ENCODE peak calls at places on chromosomes 1 and 21, in four cellular contexts. One of them, this sample, is unnamed.

GRCh38 chr21:18832950-18833349 is 429.4 kb upstream of the TMPRSS15 start:
- DNase-seq in CD4-positive, alpha-beta T cell: no peak
- DNase-seq in HCT116: no peak
- DNase-seq in neural crest cell: no peak
- DNase-seq in this sample: no peak

GRCh38 chr1:95169544-95169943 is 52.4 kb downstream of the TLCD4 start:
- DNase-seq in HCT116: peak
- DNase-seq in neural crest cell: no peak
- DNase-seq in CD4-positive, alpha-beta T cell: no peak
- DNase-seq in this sample: no peak

GRCh38 chr1:172394811-172395210 is 25.7 kb upstream of the C1orf105 start:
- DNase-seq in HCT116: no peak
- DNase-seq in CD4-positive, alpha-beta T cell: no peak
- DNase-seq in neural crest cell: no peak
- DNase-seq in this sample: no peak

GRCh38 chr1:25566730-25567341 is 23.4 kb downstream of the LDLRAP1 start:
- DNase-seq in HCT116: no peak
- DNase-seq in neural crest cell: peak
- DNase-seq in CD4-positive, alpha-beta T cell: no peak
- DNase-seq in this sample: peak

GRCh38 chr1:230464618-230465017 is 38.5 kb upstream of the PGBD5 start:
- DNase-seq in HCT116: no peak
- DNase-seq in neural crest cell: no peak
- DNase-seq in CD4-positive, alpha-beta T cell: no peak
- DNase-seq in this sample: no peak

GRCh38 chr1:26582836-26583460 is 53.4 kb downstream of the RPS6KA1 start:
- DNase-seq in neural crest cell: no peak
- DNase-seq in CD4-positive, alpha-beta T cell: no peak
- DNase-seq in HCT116: no peak
- DNase-seq in this sample: no peak

GRCh38 chr1:25743164-25744139 is 56.5 kb upstream of the SELENON start:
- DNase-seq in CD4-positive, alpha-beta T cell: no peak
- DNase-seq in neural crest cell: no peak
- DNase-seq in HCT116: no peak
- DNase-seq in this sample: peak

GRCh38 chr1:226626577-226626956 is 78.0 kb downstream of the STUM start:
- DNase-seq in CD4-positive, alpha-beta T cell: peak
- DNase-seq in neural crest cell: peak
- DNase-seq in HCT116: peak
- DNase-seq in this sample: peak

GRCh38 chr21:33650929-33651505 is 8.7 kb downstream of the ITSN1 start:
- DNase-seq in CD4-positive, alpha-beta T cell: no peak
- DNase-seq in neural crest cell: no peak
- DNase-seq in HCT116: no peak
- DNase-seq in this sample: no peak

GRCh38 chr1:86731416-86731815 is 27.0 kb downstream of the SH3GLB1 start:
- DNase-seq in CD4-positive, alpha-beta T cell: no peak
- DNase-seq in HCT116: no peak
- DNase-seq in neural crest cell: no peak
- DNase-seq in this sample: no peak

GRCh38 chr1:2212542-2213491 is 15.3 kb upstream of the SKI start:
- DNase-seq in CD4-positive, alpha-beta T cell: no peak
- DNase-seq in HCT116: peak
- DNase-seq in neural crest cell: peak
- DNase-seq in this sample: peak

GRCh38 chr1:154796303-154796892 is 73.7 kb downstream of the KCNN3 start:
- DNase-seq in neural crest cell: no peak
- DNase-seq in HCT116: no peak
- DNase-seq in CD4-positive, alpha-beta T cell: no peak
- DNase-seq in this sample: no peak

GRCh38 chr1:108871050-108871724 is 5.6 kb upstream of the GPSM2 start:
- DNase-seq in neural crest cell: no peak
- DNase-seq in CD4-positive, alpha-beta T cell: no peak
- DNase-seq in HCT116: no peak
- DNase-seq in this sample: no peak

GRCh38 chr1:40818264-40818961 is 34.8 kb downstream of the KCNQ4 start:
- DNase-seq in HCT116: no peak
- DNase-seq in CD4-positive, alpha-beta T cell: peak
- DNase-seq in neural crest cell: peak
- DNase-seq in this sample: peak

GRCh38 chr1:236502972-236503639 is 20.7 kb upstream of the LGALS8 start:
- DNase-seq in CD4-positive, alpha-beta T cell: no peak
- DNase-seq in HCT116: peak
- DNase-seq in neural crest cell: peak
- DNase-seq in this sample: peak

GRCh38 chr1:93016171-93016570 is 54.9 kb upstream of the DIPK1A start:
- DNase-seq in CD4-positive, alpha-beta T cell: no peak
- DNase-seq in neural crest cell: no peak
- DNase-seq in HCT116: no peak
- DNase-seq in this sample: no peak

GRCh38 chr1:33348676-33349080 is 27.8 kb upstream of the A3GALT2 start:
- DNase-seq in neural crest cell: no peak
- DNase-seq in CD4-positive, alpha-beta T cell: no peak
- DNase-seq in HCT116: no peak
- DNase-seq in this sample: no peak

GRCh38 chr1:206873603-206874188 is 8.3 kb downstream of the IL20 start:
- DNase-seq in neural crest cell: no peak
- DNase-seq in CD4-positive, alpha-beta T cell: no peak
- DNase-seq in HCT116: no peak
- DNase-seq in this sample: no peak

GRCh38 chr1:26055041-26055440 is 9.1 kb upstream of the SLC30A2 start:
- DNase-seq in CD4-positive, alpha-beta T cell: no peak
- DNase-seq in HCT116: no peak
- DNase-seq in neural crest cell: no peak
- DNase-seq in this sample: no peak

GRCh38 chr1:95068956-95069710 is 3.6 kb downstream of the ALG14 start:
- DNase-seq in CD4-positive, alpha-beta T cell: no peak
- DNase-seq in neural crest cell: no peak
- DNase-seq in HCT116: no peak
- DNase-seq in this sample: no peak

GRCh38 chr1:151612506-151613274 is 840 bp downstream of the SNX27 start:
- DNase-seq in CD4-positive, alpha-beta T cell: no peak
- DNase-seq in neural crest cell: peak
- DNase-seq in HCT116: no peak
- DNase-seq in this sample: peak

GRCh38 chr1:198157241-198157846 is 546 bp downstream of the NEK7 start:
- DNase-seq in HCT116: peak
- DNase-seq in neural crest cell: peak
- DNase-seq in CD4-positive, alpha-beta T cell: peak
- DNase-seq in this sample: peak

GRCh38 chr1:198156745-198157240 is at the start of gene NEK7:
- DNase-seq in neural crest cell: peak
- DNase-seq in HCT116: peak
- DNase-seq in CD4-positive, alpha-beta T cell: peak
- DNase-seq in this sample: peak

GRCh38 chr1:198155253-198155652 is 1.5 kb upstream of the NEK7 start:
- DNase-seq in CD4-positive, alpha-beta T cell: no peak
- DNase-seq in neural crest cell: no peak
- DNase-seq in HCT116: peak
- DNase-seq in this sample: no peak

GRCh38 chr1:198157847-198158765 is 1.3 kb downstream of the NEK7 start:
- DNase-seq in neural crest cell: no peak
- DNase-seq in HCT116: no peak
- DNase-seq in CD4-positive, alpha-beta T cell: no peak
- DNase-seq in this sample: peak

DNA sequence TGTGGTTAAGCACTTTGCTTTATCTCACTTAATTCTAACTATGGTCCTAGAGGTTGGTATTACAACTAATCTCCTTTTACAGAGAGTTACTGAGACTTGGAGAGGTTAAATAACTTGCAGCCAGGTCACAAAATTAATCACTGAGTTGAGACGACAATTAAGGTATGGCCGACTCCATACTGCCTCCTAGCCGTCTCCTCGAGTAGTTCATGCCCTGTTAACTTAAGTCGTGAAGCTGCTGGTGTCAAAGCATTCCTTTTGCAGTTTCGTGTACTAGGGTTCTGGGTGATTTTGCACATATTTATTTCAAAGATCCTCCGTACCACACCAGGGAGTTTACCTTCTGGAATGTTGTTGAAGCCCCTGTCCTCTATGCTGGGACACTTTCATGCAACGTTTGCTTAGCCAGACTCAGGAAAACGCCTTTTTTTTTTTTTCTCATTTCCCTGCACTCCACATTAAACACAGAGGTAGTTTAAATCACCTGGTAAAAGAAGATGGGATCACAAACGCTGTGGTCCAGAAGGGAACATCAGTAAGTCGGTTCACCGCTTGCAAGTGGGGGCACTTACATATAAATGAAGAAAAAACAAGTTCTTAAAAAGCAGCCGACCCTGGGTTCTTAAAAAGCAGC is 570 bp upstream of the NEK7 start:
- DNase-seq in neural crest cell: peak
- DNase-seq in HCT116: peak
- DNase-seq in CD4-positive, alpha-beta T cell: peak
- DNase-seq in this sample: peak
- TF ChIP-seq CTCF in neural crest cell: peak
- TF ChIP-seq CTCF in HCT116: peak
- TF ChIP-seq CTCF in CD4-positive, alpha-beta T cell: peak
- TF ChIP-seq CTCF in this sample: peak

GRCh38 chr1:39173995-39174380 is 30.5 kb upstream of the MACF1 start:
- DNase-seq in HCT116: no peak
- DNase-seq in neural crest cell: no peak
- DNase-seq in CD4-positive, alpha-beta T cell: no peak
- DNase-seq in this sample: no peak

GRCh38 chr1:39177641-39178040 is 26.9 kb upstream of the MACF1 start:
- DNase-seq in CD4-positive, alpha-beta T cell: no peak
- DNase-seq in HCT116: no peak
- DNase-seq in neural crest cell: no peak
- DNase-seq in this sample: no peak

GRCh38 chr1:39170731-39171375 is 33.6 kb upstream of the MACF1 start:
- DNase-seq in CD4-positive, alpha-beta T cell: no peak
- DNase-seq in neural crest cell: no peak
- DNase-seq in HCT116: no peak
- DNase-seq in this sample: no peak

GRCh38 chr1:39174400-39175081 is 30.0 kb upstream of the MACF1 start:
- DNase-seq in neural crest cell: no peak
- DNase-seq in CD4-positive, alpha-beta T cell: no peak
- DNase-seq in HCT116: no peak
- DNase-seq in this sample: no peak

DNA sequence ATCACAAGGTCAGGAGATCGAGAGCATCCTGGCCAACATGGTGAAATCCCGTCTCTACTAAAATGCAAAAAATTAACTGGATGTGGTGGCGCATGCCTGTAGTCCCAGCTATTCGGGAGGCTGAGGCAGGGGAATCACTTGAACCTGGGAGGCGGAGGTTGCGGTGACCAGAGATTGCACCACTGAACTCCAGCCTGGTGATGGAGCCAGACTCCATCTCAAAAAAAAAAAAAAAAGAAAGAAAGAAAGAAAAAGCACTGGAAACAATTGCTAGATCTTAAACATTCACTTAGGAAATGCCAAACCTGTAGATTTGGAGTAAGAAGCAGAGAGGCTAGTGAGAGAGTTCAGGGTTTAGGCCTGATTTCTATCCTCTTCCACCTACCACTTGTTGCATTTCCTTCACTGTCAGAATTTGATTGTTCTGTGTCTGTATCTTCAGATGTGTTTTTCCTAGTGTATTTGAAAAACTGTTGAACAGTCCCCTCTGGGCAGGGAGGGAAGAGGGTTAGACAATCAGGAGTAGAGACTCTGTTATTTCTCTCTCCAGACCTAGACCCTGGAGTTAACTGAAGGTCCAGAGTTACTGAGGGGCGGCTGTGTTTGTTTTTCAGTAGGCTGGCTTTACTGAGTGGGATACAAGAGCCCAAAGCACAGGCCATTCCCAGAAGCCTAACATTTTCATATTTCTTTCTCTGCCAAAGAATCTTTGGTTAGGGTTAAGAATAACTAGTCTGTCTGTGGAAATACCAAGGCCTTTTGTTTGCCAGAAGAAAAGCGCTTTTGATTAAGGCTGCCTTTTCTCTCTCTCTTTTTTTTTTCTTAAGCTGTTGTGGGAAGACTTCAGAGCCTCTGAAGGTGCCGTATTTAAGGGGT is 31.1 kb upstream of the MACF1 start:
- DNase-seq in neural crest cell: no peak
- DNase-seq in HCT116: no peak
- DNase-seq in CD4-positive, alpha-beta T cell: no peak
- DNase-seq in this sample: no peak
- TF ChIP-seq CTCF in neural crest cell: peak
- TF ChIP-seq CTCF in HCT116: peak
- TF ChIP-seq CTCF in CD4-positive, alpha-beta T cell: no peak
- TF ChIP-seq CTCF in this sample: no peak

DNA sequence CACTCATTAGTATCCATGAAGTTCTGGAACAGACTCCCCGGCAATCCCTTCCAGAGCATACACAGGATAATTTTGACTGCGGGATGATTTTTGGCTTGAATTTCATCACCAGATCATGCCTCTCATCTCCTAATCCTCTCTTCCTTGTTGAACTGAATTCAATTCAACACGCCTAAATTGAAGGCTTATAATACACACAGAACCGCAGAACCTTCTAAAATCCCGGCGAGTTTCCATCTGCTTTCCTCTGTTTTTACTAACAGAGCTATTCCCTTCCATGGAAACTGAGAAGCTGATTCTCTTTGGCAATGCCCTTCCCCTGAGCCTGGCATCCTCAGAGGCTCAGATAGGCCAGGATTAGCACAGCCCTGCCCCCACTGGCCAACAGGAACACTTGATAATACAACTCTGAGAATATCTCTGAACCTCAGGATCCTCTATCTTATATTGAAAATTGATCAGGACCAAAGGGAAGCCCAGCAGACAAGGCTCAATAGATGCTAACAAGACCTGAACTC is 130.2 kb downstream of the CAPN8 start:
- DNase-seq in HCT116: no peak
- DNase-seq in neural crest cell: no peak
- DNase-seq in CD4-positive, alpha-beta T cell: no peak
- DNase-seq in this sample: no peak
- TF ChIP-seq CTCF in HCT116: no peak
- TF ChIP-seq CTCF in neural crest cell: no peak
- TF ChIP-seq CTCF in CD4-positive, alpha-beta T cell: no peak
- TF ChIP-seq CTCF in this sample: no peak

GRCh38 chr1:6143392-6143791 is 36.7 kb downstream of the CHD5 start:
- DNase-seq in CD4-positive, alpha-beta T cell: no peak
- DNase-seq in HCT116: no peak
- DNase-seq in neural crest cell: no peak
- DNase-seq in this sample: no peak

GRCh38 chr1:6142734-6143133 is 37.4 kb downstream of the CHD5 start:
- DNase-seq in neural crest cell: no peak
- DNase-seq in HCT116: no peak
- DNase-seq in CD4-positive, alpha-beta T cell: no peak
- DNase-seq in this sample: no peak

GRCh38 chr1:6140413-6140812 is 39.7 kb downstream of the CHD5 start:
- DNase-seq in neural crest cell: no peak
- DNase-seq in HCT116: no peak
- DNase-seq in CD4-positive, alpha-beta T cell: no peak
- DNase-seq in this sample: no peak

GRCh38 chr1:6142036-6142621 is 38.0 kb downstream of the CHD5 start:
- DNase-seq in neural crest cell: no peak
- DNase-seq in HCT116: no peak
- DNase-seq in CD4-positive, alpha-beta T cell: no peak
- DNase-seq in this sample: no peak

DNA sequence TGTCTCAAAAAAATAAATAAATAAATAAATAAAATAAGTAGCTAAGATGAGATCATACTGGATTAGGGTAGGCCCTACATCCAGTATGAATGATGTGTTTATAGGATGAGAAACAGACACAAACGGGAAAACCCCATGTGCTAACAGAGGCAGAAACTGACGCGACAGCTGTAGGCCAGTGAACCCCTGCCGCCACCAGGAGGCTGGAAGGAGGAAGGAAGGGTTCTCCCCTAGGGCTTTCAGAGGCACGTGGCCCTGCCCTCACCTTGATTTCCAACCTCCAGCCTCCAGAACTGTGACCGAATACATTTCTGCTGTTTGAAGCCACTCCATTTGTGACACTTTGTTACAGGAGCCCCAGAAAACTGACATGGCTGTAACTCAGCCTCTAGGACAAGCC is 38.5 kb downstream of the CHD5 start:
- DNase-seq in neural crest cell: no peak
- DNase-seq in CD4-positive, alpha-beta T cell: no peak
- DNase-seq in HCT116: no peak
- DNase-seq in this sample: no peak
- TF ChIP-seq CTCF in neural crest cell: peak
- TF ChIP-seq CTCF in CD4-positive, alpha-beta T cell: no peak
- TF ChIP-seq CTCF in HCT116: no peak
- TF ChIP-seq CTCF in this sample: peak

This sample was measured in nephron progenitor cell.